ENCODE peak calls at places on chromosomes 7 and 10, in six cellular contexts. K, D, Q, R, Z and U are unnamed samples.

GRCh38 chr10:43943119-43943824 is 294.6 kb upstream of the ZNF32 start:
- DNase-seq in K (no peak), D (no peak), Q (no peak), R (no peak), Z (no peak), U (peak)

GRCh38 chr10:68561804-68562649 is 1.9 kb downstream of the TET1 start:
- DNase-seq in K (no peak), D (peak), Q (peak), R (peak), Z (peak), U (peak)

GRCh38 chr7:157612664-157613561 is 276.1 kb downstream of the DNAJB6 start:
- DNase-seq in K (no peak), D (no peak), Q (no peak), R (no peak), Z (peak), U (peak)

GRCh38 chr10:29443745-29444523 is 155.1 kb downstream of the LYZL1 start:
- DNase-seq in K (peak), D (peak), Q (peak), R (no peak), Z (no peak), U (peak)

GRCh38 chr10:100046088-100046487 is 35.6 kb downstream of the CPN1 start:
- DNase-seq in K (peak), D (peak), Q (peak), R (peak), Z (peak), U (peak)

GRCh38 chr7:147937428-147937827 is 653.1 kb upstream of the C7orf33 start:
- DNase-seq in K (no peak), D (no peak), Q (no peak), R (no peak), Z (no peak), U (no peak)

GRCh38 chr7:151687523-151688235 is 168.0 kb upstream of the RHEB start:
- DNase-seq in K (peak), D (peak), Q (peak), R (peak), Z (no peak), U (peak)

GRCh38 chr7:137820677-137821420 is 25.9 kb downstream of the DGKI start:
- DNase-seq in K (peak), D (peak), Q (peak), R (peak), Z (peak), U (peak)

GRCh38 chr10:102004376-102004775 is 51.6 kb downstream of the ARMH3 start:
- DNase-seq in K (peak), D (peak), Q (no peak), R (no peak), Z (no peak), U (no peak)

GRCh38 chr10:92490387-92490786 is 83.5 kb downstream of the IDE start:
- DNase-seq in K (peak), D (peak), Q (no peak), R (no peak), Z (no peak), U (no peak)

GRCh38 chr10:24208661-24209420 is at the start of gene KIAA1217:
- DNase-seq in K (peak), D (peak), Q (peak), R (peak), Z (peak), U (peak)

GRCh38 chr10:77001186-77001585 is 636.4 kb downstream of the KCNMA1 start:
- DNase-seq in K (no peak), D (no peak), Q (no peak), R (no peak), Z (no peak), U (no peak)

GRCh38 chr10:1557081-1557480 is 180.2 kb downstream of the ADARB2 start:
- DNase-seq in K (no peak), D (no peak), Q (no peak), R (no peak), Z (no peak), U (no peak)

GRCh38 chr7:82109288-82109687 is 334.3 kb downstream of the CACNA2D1 start:
- DNase-seq in K (peak), D (peak), Q (no peak), R (no peak), Z (no peak), U (no peak)

GRCh38 chr10:28179490-28180099 is 123.3 kb downstream of the MPP7 start:
- DNase-seq in K (peak), D (peak), Q (peak), R (peak), Z (no peak), U (no peak)

GRCh38 chr7:33186187-33186586 is 56.8 kb downstream of the BBS9 start:
- DNase-seq in K (peak), D (peak), Q (peak), R (no peak), Z (no peak), U (peak)

GRCh38 chr10:45419673-45420020 is 45.6 kb downstream of the ALOX5 start:
- DNase-seq in K (no peak), D (no peak), Q (no peak), R (no peak), Z (no peak), U (no peak)

GRCh38 chr7:36937754-36938551 is 213.7 kb upstream of the AOAH start:
- DNase-seq in K (no peak), D (peak), Q (peak), R (no peak), Z (no peak), U (no peak)

GRCh38 chr7:55427279-55427788 is 62.2 kb downstream of the LANCL2 start:
- DNase-seq in K (peak), D (no peak), Q (no peak), R (no peak), Z (no peak), U (no peak)

GRCh38 chr7:88377421-88377820 is 70.7 kb upstream of the STEAP4 start:
- DNase-seq in K (no peak), D (no peak), Q (peak), R (peak), Z (no peak), U (peak)

GRCh38 chr7:4796453-4796852 is 21.0 kb downstream of the AP5Z1 start:
- DNase-seq in K (no peak), D (no peak), Q (no peak), R (no peak), Z (no peak), U (no peak)

GRCh38 chr10:80318742-80319141 is 29.3 kb upstream of the MAT1A start:
- DNase-seq in K (no peak), D (no peak), Q (no peak), R (no peak), Z (no peak), U (no peak)

GRCh38 chr7:16465469-16466086 is at the start of gene SOSTDC1:
- DNase-seq in K (no peak), D (no peak), Q (peak), R (peak), Z (no peak), U (no peak)

GRCh38 chr10:27242951-27243551 is 2.5 kb upstream of the ACBD5 start:
- DNase-seq in K (peak), D (peak), Q (peak), R (peak), Z (no peak), U (peak)

GRCh38 chr10:119401671-119402395 is 140.7 kb downstream of the RGS10 start:
- DNase-seq in K (peak), D (peak), Q (peak), R (no peak), Z (no peak), U (no peak)

GRCh38 chr10:6062101-6062771 is at the start of gene IL2RA:
- DNase-seq in K (no peak), D (no peak), Q (no peak), R (no peak), Z (no peak), U (peak)

GRCh38 chr10:70652761-70653657 is 19.3 kb upstream of the ADAMTS14 start:
- DNase-seq in K (peak), D (peak), Q (no peak), R (no peak), Z (no peak), U (peak)

GRCh38 chr10:113216068-113216467 is 266.0 kb downstream of the TCF7L2 start:
- DNase-seq in K (no peak), D (no peak), Q (peak), R (no peak), Z (no peak), U (no peak)

GRCh38 chr10:119602241-119603095 is 5.7 kb upstream of the TIAL1 start:
- DNase-seq in K (no peak), D (peak), Q (peak), R (no peak), Z (peak), U (peak)

GRCh38 chr10:79490400-79491081 is 21.8 kb upstream of the EIF5AL1 start:
- DNase-seq in K (peak), D (peak), Q (peak), R (no peak), Z (no peak), U (peak)

GRCh38 chr7:27134392-27134791 is 3.8 kb upstream of the HOXA4 start:
- DNase-seq in K (peak), D (peak), Q (no peak), R (no peak), Z (no peak), U (no peak)

GRCh38 chr10:96017227-96017687 is 26.1 kb upstream of the CCNJ start:
- DNase-seq in K (peak), D (peak), Q (peak), R (peak), Z (peak), U (peak)

GRCh38 chr10:11626071-11626470 is 14.6 kb upstream of the USP6NL start:
- DNase-seq in K (no peak), D (no peak), Q (no peak), R (no peak), Z (no peak), U (no peak)

GRCh38 chr10:11629731-11630130 is 18.3 kb upstream of the USP6NL start:
- DNase-seq in K (no peak), D (no peak), Q (no peak), R (no peak), Z (no peak), U (no peak)

GRCh38 chr10:11625019-11625735 is 13.7 kb upstream of the USP6NL start:
- DNase-seq in K (no peak), D (no peak), Q (no peak), R (no peak), Z (no peak), U (no peak)
- H3K23ac ChIP-seq in K (no peak), D (no peak), Q (no peak), R (no peak), Z (no peak), U (no peak)

DNA sequence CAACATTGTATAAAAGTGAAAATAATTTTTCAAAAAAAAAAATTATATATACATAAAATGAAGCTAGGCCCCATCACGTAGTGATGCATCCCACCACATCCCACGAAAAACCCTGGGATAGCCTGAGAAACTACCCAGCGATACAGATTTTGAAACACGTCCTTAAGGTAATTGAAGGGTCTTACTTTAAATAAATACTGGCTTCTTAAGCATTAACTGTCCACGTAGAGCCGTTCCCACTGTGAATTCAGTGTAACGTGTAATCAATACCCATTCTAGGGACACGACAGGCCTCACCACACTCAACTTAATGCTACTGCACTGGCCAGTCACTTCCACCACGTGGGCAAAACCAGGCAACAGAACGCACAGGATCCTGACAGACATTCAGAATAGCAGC is 4.0 kb downstream of the ANKRD61 start:
- DNase-seq in K (no peak), D (no peak), Q (no peak), R (no peak), Z (no peak), U (no peak)
- H3K23ac ChIP-seq in K (no peak), D (no peak), Q (no peak), R (no peak), Z (no peak), U (no peak)

GRCh38 chr7:105851064-105851463 is 25.3 kb downstream of the ATXN7L1 start:
- DNase-seq in K (no peak), D (no peak), Q (no peak), R (no peak), Z (no peak), U (no peak)

GRCh38 chr7:105854516-105854915 is 21.9 kb downstream of the ATXN7L1 start:
- DNase-seq in K (no peak), D (no peak), Q (no peak), R (no peak), Z (no peak), U (no peak)

GRCh38 chr7:105849122-105849855 is 27.1 kb downstream of the ATXN7L1 start:
- DNase-seq in K (no peak), D (peak), Q (peak), R (no peak), Z (no peak), U (peak)

GRCh38 chr7:105857009-105857952 is 19.1 kb downstream of the ATXN7L1 start:
- DNase-seq in K (no peak), D (no peak), Q (no peak), R (no peak), Z (no peak), U (no peak)

DNA sequence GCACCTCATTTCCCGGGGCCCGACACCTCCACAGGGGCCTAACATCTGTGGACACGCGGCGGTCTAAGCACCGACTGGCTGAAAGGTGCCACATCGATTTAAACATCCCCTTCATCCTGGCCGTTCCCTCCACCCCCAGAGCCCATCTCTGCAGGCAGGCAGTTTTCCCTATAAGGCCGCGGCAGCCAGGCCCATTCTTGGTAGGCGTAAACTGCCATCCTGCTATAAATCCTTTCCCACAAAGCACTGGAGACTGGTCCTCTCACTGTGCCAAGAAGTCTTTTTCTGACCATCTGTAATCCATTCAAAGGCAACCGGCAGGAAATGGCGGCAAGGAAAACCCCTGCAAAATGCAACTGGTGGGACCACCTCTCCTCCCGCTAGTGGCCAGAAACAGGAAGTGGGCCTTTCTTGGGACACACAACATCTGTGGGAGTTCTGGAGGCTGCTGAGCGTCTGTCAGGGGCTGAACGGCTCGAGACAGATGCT is 22.4 kb downstream of the ATXN7L1 start:
- DNase-seq in K (peak), D (peak), Q (no peak), R (no peak), Z (no peak), U (no peak)
- H3K23ac ChIP-seq in K (no peak), D (no peak), Q (no peak), R (no peak), Z (no peak), U (no peak)

DNA sequence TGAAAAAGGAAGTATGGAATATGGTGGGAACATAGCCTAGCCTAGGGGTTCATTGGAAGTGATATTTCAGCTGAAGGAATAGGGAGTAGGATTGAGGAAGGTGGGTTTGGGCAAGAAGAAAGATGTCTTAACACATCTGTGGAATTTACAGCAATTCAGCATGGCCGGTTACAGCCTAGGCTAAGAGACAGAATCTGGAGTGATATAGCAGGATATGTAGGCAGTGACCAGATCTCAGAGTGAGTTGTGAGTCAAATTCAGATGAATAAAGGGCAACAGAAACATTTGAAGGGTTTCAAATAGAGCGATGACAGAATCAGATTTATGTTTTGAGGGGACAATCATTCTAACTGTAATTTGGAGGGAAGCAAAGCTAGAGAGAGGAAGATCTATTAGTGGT is 199.0 kb upstream of the PRPS1L1 start:
- DNase-seq in K (no peak), D (no peak), Q (no peak), R (no peak), Z (no peak), U (no peak)
- H3K23ac ChIP-seq in K (no peak), D (no peak), Q (no peak), R (no peak), Z (no peak), U (no peak)

GRCh38 chr10:48197236-48197899 is 77.1 kb downstream of the FRMPD2 start:
- DNase-seq in K (no peak), D (no peak), Q (no peak), R (no peak), Z (no peak), U (no peak)
- H3K23ac ChIP-seq in K (no peak), D (no peak), Q (no peak), R (no peak), Z (no peak), U (no peak)

DNA sequence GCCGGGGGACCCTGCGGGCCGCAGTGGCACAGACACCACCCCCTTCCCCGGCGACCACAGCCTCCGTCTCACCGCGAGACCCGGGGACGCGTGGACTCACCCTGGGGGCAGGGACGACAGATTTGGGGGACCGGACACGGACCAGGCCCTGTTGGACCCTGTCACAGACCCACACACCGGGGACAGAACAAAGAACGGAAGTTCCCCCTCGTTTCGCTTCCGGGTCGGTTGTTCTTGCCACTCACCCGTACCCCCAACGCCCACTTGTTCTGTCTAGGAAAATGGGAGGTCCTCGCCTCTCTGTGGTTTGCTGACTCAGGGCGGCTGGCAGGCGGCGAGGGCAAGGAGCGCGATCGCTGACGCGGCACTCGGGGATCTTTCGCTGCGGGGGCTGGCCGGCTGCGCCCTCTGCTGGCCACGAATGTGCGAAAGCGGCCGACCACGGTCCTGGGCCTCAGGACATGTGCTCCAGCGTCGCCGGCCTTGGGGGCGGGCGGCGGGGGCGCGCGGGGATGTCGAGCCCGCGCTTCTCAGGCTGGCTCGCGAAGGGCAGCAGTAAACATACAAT is at the start of gene ZNF3:
- DNase-seq in K (peak), D (peak), Q (peak), R (peak), Z (peak), U (peak)
- H3K23ac ChIP-seq in K (peak), D (peak), Q (peak), R (peak), Z (no peak), U (no peak)

DNA sequence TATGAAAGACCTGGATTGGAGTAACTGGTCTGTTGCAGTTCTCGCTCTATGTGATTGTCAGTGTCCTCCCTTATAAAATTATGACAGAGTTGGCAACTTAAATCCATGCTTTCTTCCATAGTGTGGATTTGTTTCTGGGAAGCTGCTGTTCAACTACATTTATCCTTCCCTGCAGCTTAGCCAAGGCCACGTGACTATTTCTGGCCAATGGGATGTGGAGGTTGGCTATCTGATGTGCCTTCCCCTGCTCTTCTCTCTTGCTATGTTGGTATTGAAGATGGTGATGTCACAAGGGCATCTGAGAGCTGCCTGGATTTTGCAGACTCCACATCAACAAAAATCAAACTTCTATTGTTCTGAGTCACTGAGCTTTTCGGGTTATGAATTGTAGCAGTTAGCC is 164.9 kb upstream of the RHOBTB1 start:
- DNase-seq in K (no peak), D (no peak), Q (no peak), R (no peak), Z (no peak), U (no peak)
- H3K23ac ChIP-seq in K (no peak), D (no peak), Q (no peak), R (no peak), Z (no peak), U (no peak)

GRCh38 chr10:8059191-8059936 is 4.9 kb downstream of the GATA3 start:
- DNase-seq in K (no peak), D (peak), Q (no peak), R (peak), Z (peak), U (peak)
- H3K23ac ChIP-seq in K (no peak), D (peak), Q (peak), R (no peak), Z (no peak), U (no peak)